ENCODE peak calls at places on chromosomes 2 and 18, in seven cellular contexts. X, R, G, D, Y, L and V are unnamed samples.

GRCh38 chr18:38972571-38972970 is 1407.0 kb upstream of the CELF4 start:
- DNase-seq in D (no peak), R (no peak), L (no peak), X (no peak), G (no peak), Y (no peak), V (no peak)

GRCh38 chr18:2985628-2986027 is 27.3 kb downstream of the LPIN2 start:
- DNase-seq in G (no peak), Y (no peak), X (peak), D (peak), R (no peak), L (no peak), V (peak)

GRCh38 chr2:23595601-23596251 is 210.7 kb downstream of the KLHL29 start:
- DNase-seq in X (peak), L (peak), G (no peak), Y (peak), R (peak), D (peak), V (no peak)

GRCh38 chr2:120388222-120389035 is 42.5 kb downstream of the INHBB start:
- DNase-seq in D (no peak), L (no peak), G (no peak), X (no peak), R (no peak), Y (no peak), V (no peak)

GRCh38 chr2:159516241-159516758 is 100.0 kb downstream of the BAZ2B start:
- DNase-seq in G (no peak), X (peak), L (peak), R (no peak), D (peak), Y (no peak), V (peak)

GRCh38 chr2:157468931-157469708 is 25.2 kb upstream of the CYTIP start:
- DNase-seq in D (peak), Y (no peak), G (no peak), X (peak), R (no peak), L (no peak), V (peak)

GRCh38 chr2:65456074-65456473 is 23.7 kb upstream of the SPRED2 start:
- DNase-seq in D (peak), G (no peak), R (no peak), X (peak), Y (no peak), L (no peak), V (no peak)

GRCh38 chr2:224206816-224207215 is 167.7 kb upstream of the SERPINE2 start:
- DNase-seq in R (no peak), X (no peak), L (no peak), D (no peak), Y (no peak), G (no peak), V (no peak)

GRCh38 chr2:6052577-6052976 is 360.4 kb downstream of the SOX11 start:
- DNase-seq in R (no peak), X (no peak), Y (no peak), L (no peak), G (no peak), D (no peak), V (no peak)

GRCh38 chr2:136362676-136363390 is 244.9 kb upstream of the CXCR4 start:
- DNase-seq in X (no peak), Y (no peak), L (no peak), D (peak), G (no peak), R (no peak), V (no peak)